ENCODE peak calls at places on chromosomes 12 and 14, in eight cellular contexts. D, B, L, R, K, Q, A and U are unnamed samples.

GRCh38 chr12:49838973-49839633 is 3.8 kb downstream of the BCDIN3D start:
- DNase-seq in D (peak), B (peak), L (peak), R (no peak), K (no peak), Q (peak), A (no peak), U (peak)

GRCh38 chr14:106207316-106207715 is 680.9 kb downstream of the TMEM121 start:
- DNase-seq in D (no peak), B (no peak), L (no peak), R (no peak), K (no peak), Q (no peak), A (no peak), U (no peak)

GRCh38 chr14:103130965-103131364 is 7.7 kb downstream of the TNFAIP2 start:
- DNase-seq in D (no peak), B (no peak), L (peak), R (no peak), K (peak), Q (peak), A (no peak), U (peak)

GRCh38 chr12:58313091-58313855 is 371.9 kb downstream of the ATP23 start:
- DNase-seq in D (no peak), B (peak), L (peak), R (no peak), K (no peak), Q (peak), A (no peak), U (peak)

GRCh38 chr14:105836160-105836559 is 309.8 kb downstream of the TMEM121 start:
- DNase-seq in D (no peak), B (no peak), L (no peak), R (no peak), K (no peak), Q (no peak), A (no peak), U (no peak)

GRCh38 chr12:93322784-93323183 is 54.9 kb upstream of the NUDT4 start:
- DNase-seq in D (no peak), B (peak), L (no peak), R (no peak), K (no peak), Q (peak), A (no peak), U (no peak)

GRCh38 chr14:99802301-99803105 is 9.3 kb downstream of the EML1 start:
- DNase-seq in D (no peak), B (no peak), L (no peak), R (no peak), K (no peak), Q (no peak), A (no peak), U (no peak)

GRCh38 chr12:52260351-52261210 is 13.9 kb upstream of the KRT86 start:
- DNase-seq in D (no peak), B (no peak), L (no peak), R (no peak), K (no peak), Q (no peak), A (no peak), U (peak)

GRCh38 chr12:57881035-57881973 is 34.8 kb upstream of the CTDSP2 start:
- DNase-seq in D (no peak), B (peak), L (peak), R (no peak), K (no peak), Q (no peak), A (no peak), U (no peak)

GRCh38 chr12:23921099-23921846 is 28.2 kb downstream of the SOX5 start:
- DNase-seq in D (no peak), B (no peak), L (no peak), R (no peak), K (no peak), Q (no peak), A (no peak), U (no peak)

GRCh38 chr12:13591488-13591887 is 389.9 kb downstream of the GRIN2B start:
- DNase-seq in D (no peak), B (no peak), L (no peak), R (no peak), K (no peak), Q (no peak), A (no peak), U (no peak)

GRCh38 chr12:68402422-68402821 is 70.3 kb upstream of the MDM1 start:
- DNase-seq in D (no peak), B (no peak), L (no peak), R (no peak), K (no peak), Q (no peak), A (no peak), U (no peak)

GRCh38 chr14:73258845-73259611 is 21.7 kb downstream of the PAPLN start:
- DNase-seq in D (no peak), B (no peak), L (no peak), R (no peak), K (peak), Q (no peak), A (no peak), U (no peak)

GRCh38 chr14:101589486-101590015 is 28.3 kb downstream of the DIO3 start:
- DNase-seq in D (no peak), B (no peak), L (no peak), R (no peak), K (no peak), Q (no peak), A (no peak), U (no peak)

GRCh38 chr14:66174453-66174891 is 311.7 kb upstream of the CCDC196 start:
- DNase-seq in D (no peak), B (no peak), L (no peak), R (no peak), K (no peak), Q (no peak), A (no peak), U (no peak)

GRCh38 chr12:96516472-96517417 is 27.4 kb downstream of the CFAP54 start:
- DNase-seq in D (peak), B (peak), L (peak), R (peak), K (peak), Q (peak), A (peak), U (peak)

GRCh38 chr14:69695664-69696527 is 71.0 kb upstream of the SRSF5 start:
- DNase-seq in D (peak), B (peak), L (no peak), R (no peak), K (no peak), Q (no peak), A (peak), U (peak)

GRCh38 chr12:103626498-103626897 is 39.4 kb downstream of the STAB2 start:
- DNase-seq in D (peak), B (peak), L (no peak), R (peak), K (peak), Q (peak), A (peak), U (peak)

GRCh38 chr12:110693731-110694130 is 4.8 kb upstream of the HVCN1 start:
- DNase-seq in D (no peak), B (no peak), L (peak), R (no peak), K (peak), Q (no peak), A (no peak), U (no peak)

GRCh38 chr12:53939141-53940108 is 794 bp downstream of the HOXC13 start:
- DNase-seq in D (peak), B (no peak), L (no peak), R (no peak), K (peak), Q (peak), A (no peak), U (peak)

GRCh38 chr14:92277031-92277430 is 45.9 kb upstream of the SLC24A4 start:
- DNase-seq in D (no peak), B (no peak), L (no peak), R (no peak), K (no peak), Q (no peak), A (no peak), U (no peak)

GRCh38 chr12:101857043-101857558 is 20.3 kb upstream of the DRAM1 start:
- DNase-seq in D (no peak), B (peak), L (peak), R (no peak), K (no peak), Q (peak), A (no peak), U (peak)

GRCh38 chr14:61749867-61750266 is 12.4 kb upstream of the SNAPC1 start:
- DNase-seq in D (peak), B (no peak), L (no peak), R (no peak), K (no peak), Q (no peak), A (no peak), U (no peak)

GRCh38 chr12:94277426-94278000 is 129.1 kb downstream of the PLXNC1 start:
- DNase-seq in D (no peak), B (no peak), L (no peak), R (no peak), K (no peak), Q (no peak), A (no peak), U (no peak)

GRCh38 chr14:83992857-83993256 is 1537.1 kb upstream of the FLRT2 start:
- DNase-seq in D (no peak), B (no peak), L (peak), R (no peak), K (no peak), Q (no peak), A (no peak), U (peak)

GRCh38 chr14:69039287-69039628 is 60.2 kb upstream of the ACTN1 start:
- DNase-seq in D (no peak), B (peak), L (peak), R (no peak), K (no peak), Q (peak), A (no peak), U (peak)

GRCh38 chr12:26614217-26614616 is 218.8 kb downstream of the ITPR2 start:
- DNase-seq in D (peak), B (no peak), L (no peak), R (no peak), K (no peak), Q (peak), A (peak), U (peak)

GRCh38 chr12:107106241-107107025 is 13.1 kb upstream of the CRY1 start:
- DNase-seq in D (no peak), B (no peak), L (no peak), R (no peak), K (no peak), Q (no peak), A (no peak), U (no peak)

GRCh38 chr12:56220611-56221232 is 1.0 kb downstream of the RNF41 start:
- DNase-seq in D (no peak), B (peak), L (no peak), R (no peak), K (no peak), Q (no peak), A (no peak), U (peak)

GRCh38 chr14:51246032-51246431 is 6.0 kb downstream of the TMX1 start:
- DNase-seq in D (no peak), B (no peak), L (no peak), R (no peak), K (no peak), Q (no peak), A (no peak), U (no peak)

GRCh38 chr12:59113831-59114273 is 193.5 kb upstream of the LRIG3 start:
- DNase-seq in D (peak), B (peak), L (peak), R (peak), K (peak), Q (peak), A (peak), U (peak)

GRCh38 chr12:11749943-11750690 is 100.6 kb downstream of the ETV6 start:
- DNase-seq in D (no peak), B (no peak), L (no peak), R (no peak), K (peak), Q (no peak), A (no peak), U (no peak)

GRCh38 chr12:96434107-96434506 is 33.9 kb upstream of the CDK17 start:
- DNase-seq in D (no peak), B (peak), L (peak), R (no peak), K (no peak), Q (no peak), A (no peak), U (no peak)

GRCh38 chr14:95431199-95432145 is 85.0 kb downstream of the SYNE3 start:
- DNase-seq in D (peak), B (no peak), L (peak), R (no peak), K (no peak), Q (no peak), A (peak), U (peak)
- TF ChIP-seq CTCF in D (peak), B (peak), L (peak), R (peak), K (peak), Q (peak), A (peak), U (peak)

GRCh38 chr12:1592444-1593231 is 1.7 kb downstream of the FBXL14 start:
- DNase-seq in D (peak), B (peak), L (peak), R (peak), K (no peak), Q (peak), A (no peak), U (peak)
- TF ChIP-seq CTCF in D (peak), B (peak), L (peak), R (no peak), K (no peak), Q (no peak), A (no peak), U (no peak)

GRCh38 chr12:42804928-42805327 is 215.4 kb upstream of the PRICKLE1 start:
- DNase-seq in D (no peak), B (no peak), L (no peak), R (no peak), K (no peak), Q (no peak), A (no peak), U (peak)
- TF ChIP-seq CTCF in D (no peak), B (no peak), L (no peak), R (no peak), K (no peak), Q (no peak), A (no peak), U (no peak)

GRCh38 chr14:47332939-47333338 is 342.5 kb downstream of the MDGA2 start:
- DNase-seq in D (no peak), B (no peak), L (no peak), R (no peak), K (no peak), Q (no peak), A (no peak), U (no peak)
- TF ChIP-seq CTCF in D (no peak), B (peak), L (no peak), R (no peak), K (no peak), Q (no peak), A (no peak), U (no peak)

GRCh38 chr12:99810718-99811593 is 163.4 kb downstream of the GARIN6 start:
- DNase-seq in D (peak), B (peak), L (peak), R (no peak), K (no peak), Q (no peak), A (no peak), U (peak)
- TF ChIP-seq CTCF in D (no peak), B (peak), L (peak), R (peak), K (peak), Q (peak), A (peak), U (peak)

GRCh38 chr12:41365653-41366131 is 177.6 kb downstream of the PDZRN4 start:
- DNase-seq in D (no peak), B (no peak), L (no peak), R (no peak), K (no peak), Q (no peak), A (no peak), U (no peak)

GRCh38 chr12:41362511-41362910 is 174.4 kb downstream of the PDZRN4 start:
- DNase-seq in D (no peak), B (no peak), L (no peak), R (no peak), K (no peak), Q (no peak), A (no peak), U (no peak)

GRCh38 chr12:41364211-41364610 is 176.1 kb downstream of the PDZRN4 start:
- DNase-seq in D (no peak), B (no peak), L (no peak), R (no peak), K (no peak), Q (no peak), A (no peak), U (no peak)

GRCh38 chr12:41368006-41368405 is 179.9 kb downstream of the PDZRN4 start:
- DNase-seq in D (no peak), B (no peak), L (no peak), R (no peak), K (no peak), Q (no peak), A (no peak), U (peak)
- TF ChIP-seq CTCF in D (no peak), B (peak), L (peak), R (peak), K (no peak), Q (peak), A (no peak), U (peak)